ENCODE peak calls at places on chromosomes 6 and 20, in seven cellular contexts. One of them, this sample, is unnamed.

GRCh38 chr6:156262014-156262413 is 515.2 kb upstream of the ARID1B start:
- DNase-seq in pancreas: no peak
- DNase-seq in esophagus muscularis mucosa: no peak
- DNase-seq in lower lobe of right lung: no peak
- DNase-seq in A549: no peak
- DNase-seq in GM06990: no peak
- DNase-seq in epithelial cell of esophagus: no peak
- DNase-seq in this sample: no peak

GRCh38 chr6:31161216-31162126 is 3.1 kb downstream of the TCF19 start:
- DNase-seq in pancreas: peak
- DNase-seq in esophagus muscularis mucosa: no peak
- DNase-seq in lower lobe of right lung: no peak
- DNase-seq in A549: no peak
- DNase-seq in GM06990: no peak
- DNase-seq in epithelial cell of esophagus: no peak
- DNase-seq in this sample: no peak

GRCh38 chr6:42694586-42694985 is 27.8 kb downstream of the PRPH2 start:
- DNase-seq in pancreas: no peak
- DNase-seq in esophagus muscularis mucosa: no peak
- DNase-seq in lower lobe of right lung: no peak
- DNase-seq in A549: no peak
- DNase-seq in GM06990: no peak
- DNase-seq in epithelial cell of esophagus: peak
- DNase-seq in this sample: peak

GRCh38 chr6:73234732-73235131 is 9.4 kb upstream of the KHDC1L start:
- DNase-seq in pancreas: no peak
- DNase-seq in esophagus muscularis mucosa: no peak
- DNase-seq in lower lobe of right lung: no peak
- DNase-seq in A549: peak
- DNase-seq in GM06990: no peak
- DNase-seq in epithelial cell of esophagus: peak
- DNase-seq in this sample: peak

GRCh38 chr6:35808688-35809087 is 3.5 kb downstream of the LHFPL5 start:
- DNase-seq in pancreas: no peak
- DNase-seq in esophagus muscularis mucosa: no peak
- DNase-seq in lower lobe of right lung: no peak
- DNase-seq in A549: no peak
- DNase-seq in GM06990: no peak
- DNase-seq in epithelial cell of esophagus: peak
- DNase-seq in this sample: no peak

GRCh38 chr20:25272223-25273000 is 24.5 kb downstream of the PYGB start:
- DNase-seq in pancreas: peak
- DNase-seq in esophagus muscularis mucosa: no peak
- DNase-seq in lower lobe of right lung: peak
- DNase-seq in A549: no peak
- DNase-seq in GM06990: no peak
- DNase-seq in epithelial cell of esophagus: no peak
- DNase-seq in this sample: peak

GRCh38 chr6:33249732-33250625 is 21.7 kb downstream of the VPS52 start:
- DNase-seq in pancreas: peak
- DNase-seq in esophagus muscularis mucosa: no peak
- DNase-seq in lower lobe of right lung: no peak
- DNase-seq in A549: no peak
- DNase-seq in GM06990: no peak
- DNase-seq in epithelial cell of esophagus: peak
- DNase-seq in this sample: peak

GRCh38 chr20:1500496-1500895 is 9.3 kb upstream of the SIRPB2 start:
- DNase-seq in pancreas: no peak
- DNase-seq in esophagus muscularis mucosa: no peak
- DNase-seq in lower lobe of right lung: no peak
- DNase-seq in A549: no peak
- DNase-seq in GM06990: no peak
- DNase-seq in epithelial cell of esophagus: peak
- DNase-seq in this sample: no peak

GRCh38 chr6:84816196-84816745 is 51.9 kb upstream of the TBX18 start:
- DNase-seq in pancreas: no peak
- DNase-seq in esophagus muscularis mucosa: no peak
- DNase-seq in lower lobe of right lung: no peak
- DNase-seq in A549: no peak
- DNase-seq in GM06990: no peak
- DNase-seq in epithelial cell of esophagus: no peak
- DNase-seq in this sample: peak

GRCh38 chr6:39806277-39806676 is 14.1 kb downstream of the DAAM2 start:
- DNase-seq in pancreas: no peak
- DNase-seq in esophagus muscularis mucosa: no peak
- DNase-seq in lower lobe of right lung: no peak
- DNase-seq in A549: no peak
- DNase-seq in GM06990: no peak
- DNase-seq in epithelial cell of esophagus: no peak
- DNase-seq in this sample: peak

GRCh38 chr6:138461647-138462046 is 37.6 kb downstream of the NHSL1 start:
- DNase-seq in pancreas: no peak
- DNase-seq in esophagus muscularis mucosa: no peak
- DNase-seq in lower lobe of right lung: no peak
- DNase-seq in A549: no peak
- DNase-seq in GM06990: no peak
- DNase-seq in epithelial cell of esophagus: no peak
- DNase-seq in this sample: no peak

GRCh38 chr6:138454976-138455706 is 44.2 kb downstream of the NHSL1 start:
- DNase-seq in pancreas: no peak
- DNase-seq in esophagus muscularis mucosa: no peak
- DNase-seq in lower lobe of right lung: peak
- DNase-seq in A549: peak
- DNase-seq in GM06990: peak
- DNase-seq in epithelial cell of esophagus: peak
- DNase-seq in this sample: peak

GRCh38 chr6:138455746-138456392 is 43.4 kb downstream of the NHSL1 start:
- DNase-seq in pancreas: no peak
- DNase-seq in esophagus muscularis mucosa: no peak
- DNase-seq in lower lobe of right lung: no peak
- DNase-seq in A549: no peak
- DNase-seq in GM06990: peak
- DNase-seq in epithelial cell of esophagus: peak
- DNase-seq in this sample: peak

GRCh38 chr6:138451043-138451442 is 47.0 kb downstream of the HEBP2 start:
- DNase-seq in pancreas: no peak
- DNase-seq in esophagus muscularis mucosa: no peak
- DNase-seq in lower lobe of right lung: no peak
- DNase-seq in A549: no peak
- DNase-seq in GM06990: no peak
- DNase-seq in epithelial cell of esophagus: no peak
- DNase-seq in this sample: no peak

DNA sequence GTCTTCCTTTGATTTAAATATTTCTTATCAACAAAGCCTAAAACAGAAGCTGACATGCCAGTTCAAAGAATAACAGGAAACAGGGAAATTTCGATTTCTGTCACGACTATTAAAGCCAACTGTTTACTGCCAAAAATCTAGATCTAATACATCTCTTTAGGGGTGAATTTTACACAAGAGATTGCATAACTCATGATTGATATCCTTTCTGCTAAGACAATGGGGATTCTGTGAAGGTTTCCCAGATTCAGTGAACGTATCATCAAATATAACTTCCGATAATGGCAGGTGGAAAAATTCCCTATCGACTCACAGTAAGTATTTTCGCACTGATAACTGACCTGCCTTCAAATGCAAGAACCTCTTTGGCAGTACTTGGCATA is 42.9 kb downstream of the NHSL1 start:
- DNase-seq in pancreas: no peak
- DNase-seq in esophagus muscularis mucosa: no peak
- DNase-seq in lower lobe of right lung: no peak
- DNase-seq in A549: no peak
- DNase-seq in GM06990: no peak
- DNase-seq in epithelial cell of esophagus: no peak
- DNase-seq in this sample: no peak
- H3K4me3 ChIP-seq in pancreas: no peak
- H3K4me3 ChIP-seq in esophagus muscularis mucosa: no peak
- H3K4me3 ChIP-seq in lower lobe of right lung: no peak
- H3K4me3 ChIP-seq in A549: no peak
- H3K4me3 ChIP-seq in GM06990: no peak
- H3K4me3 ChIP-seq in epithelial cell of esophagus: no peak
- H3K4me3 ChIP-seq in this sample: no peak

DNA sequence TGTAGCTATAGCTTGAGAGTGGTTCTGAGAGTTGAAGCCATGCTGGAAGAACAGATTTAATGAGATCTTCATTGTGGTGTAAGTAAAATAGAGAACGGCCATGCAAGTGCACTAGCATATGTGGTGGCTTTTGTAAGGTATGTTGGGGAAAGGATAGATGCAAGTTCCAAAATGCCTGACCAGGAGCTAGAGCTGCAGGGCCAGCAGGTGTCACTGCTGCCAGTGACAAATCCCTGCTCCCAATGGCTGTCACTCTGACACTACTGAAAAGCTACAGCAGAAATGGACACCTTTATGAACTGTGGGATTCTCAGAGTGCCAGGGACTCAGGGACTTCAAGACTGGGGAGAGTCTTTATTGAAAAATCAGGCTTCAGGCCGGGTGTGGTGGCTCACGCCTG is 23.1 kb upstream of the VIP start:
- DNase-seq in pancreas: no peak
- DNase-seq in esophagus muscularis mucosa: no peak
- DNase-seq in lower lobe of right lung: no peak
- DNase-seq in A549: no peak
- DNase-seq in GM06990: no peak
- DNase-seq in epithelial cell of esophagus: no peak
- DNase-seq in this sample: no peak
- TF ChIP-seq CTCF in pancreas: no peak
- TF ChIP-seq CTCF in esophagus muscularis mucosa: no peak
- TF ChIP-seq CTCF in lower lobe of right lung: no peak
- TF ChIP-seq CTCF in A549: no peak
- TF ChIP-seq CTCF in GM06990: no peak
- TF ChIP-seq CTCF in epithelial cell of esophagus: peak
- TF ChIP-seq CTCF in this sample: no peak

GRCh38 chr6:52557389-52558265 is 19.2 kb downstream of the TRAM2 start:
- DNase-seq in pancreas: no peak
- DNase-seq in esophagus muscularis mucosa: no peak
- DNase-seq in lower lobe of right lung: no peak
- DNase-seq in A549: no peak
- DNase-seq in GM06990: no peak
- DNase-seq in epithelial cell of esophagus: no peak
- DNase-seq in this sample: no peak
- H3K4me3 ChIP-seq in pancreas: no peak
- H3K4me3 ChIP-seq in esophagus muscularis mucosa: no peak
- H3K4me3 ChIP-seq in lower lobe of right lung: no peak
- H3K4me3 ChIP-seq in A549: no peak
- H3K4me3 ChIP-seq in GM06990: no peak
- H3K4me3 ChIP-seq in epithelial cell of esophagus: no peak
- H3K4me3 ChIP-seq in this sample: no peak

DNA sequence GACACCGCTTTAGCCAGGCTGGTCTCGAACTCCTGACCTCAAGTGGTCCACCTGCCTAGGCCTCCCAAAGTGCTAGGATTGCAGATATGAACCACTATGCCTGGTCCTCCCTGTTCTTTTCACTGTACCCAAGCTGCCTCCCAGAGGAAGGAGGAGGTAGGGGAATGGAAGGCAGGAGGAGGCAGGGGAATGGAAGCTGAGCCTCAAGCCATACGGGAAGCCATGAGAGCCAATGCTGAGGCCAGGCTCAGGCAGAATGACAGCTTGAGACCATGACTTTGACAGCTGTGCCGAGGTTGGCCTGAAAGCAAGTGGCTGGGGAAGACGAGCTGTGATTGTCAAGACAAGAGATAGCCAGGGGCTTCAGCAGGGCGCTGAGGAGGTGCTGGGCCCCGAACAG is 13.6 kb upstream of the ZNF335 start:
- DNase-seq in pancreas: no peak
- DNase-seq in esophagus muscularis mucosa: no peak
- DNase-seq in lower lobe of right lung: peak
- DNase-seq in A549: no peak
- DNase-seq in GM06990: no peak
- DNase-seq in epithelial cell of esophagus: peak
- DNase-seq in this sample: peak
- TF ChIP-seq CTCF in pancreas: no peak
- TF ChIP-seq CTCF in esophagus muscularis mucosa: no peak
- TF ChIP-seq CTCF in lower lobe of right lung: no peak
- TF ChIP-seq CTCF in A549: no peak
- TF ChIP-seq CTCF in GM06990: no peak
- TF ChIP-seq CTCF in epithelial cell of esophagus: peak
- TF ChIP-seq CTCF in this sample: peak

GRCh38 chr6:161251345-161251744 is 22.5 kb downstream of the AGPAT4 start:
- DNase-seq in pancreas: no peak
- DNase-seq in esophagus muscularis mucosa: no peak
- DNase-seq in lower lobe of right lung: no peak
- DNase-seq in A549: no peak
- DNase-seq in GM06990: no peak
- DNase-seq in epithelial cell of esophagus: no peak
- DNase-seq in this sample: no peak
- H3K4me3 ChIP-seq in pancreas: no peak
- H3K4me3 ChIP-seq in esophagus muscularis mucosa: no peak
- H3K4me3 ChIP-seq in lower lobe of right lung: no peak
- H3K4me3 ChIP-seq in A549: no peak
- H3K4me3 ChIP-seq in GM06990: no peak
- H3K4me3 ChIP-seq in epithelial cell of esophagus: no peak
- H3K4me3 ChIP-seq in this sample: no peak

GRCh38 chr20:39216195-39216594 is 254.1 kb downstream of the DHX35 start:
- DNase-seq in pancreas: no peak
- DNase-seq in esophagus muscularis mucosa: no peak
- DNase-seq in lower lobe of right lung: no peak
- DNase-seq in A549: no peak
- DNase-seq in GM06990: no peak
- DNase-seq in epithelial cell of esophagus: no peak
- DNase-seq in this sample: no peak
- TF ChIP-seq CTCF in pancreas: no peak
- TF ChIP-seq CTCF in esophagus muscularis mucosa: no peak
- TF ChIP-seq CTCF in lower lobe of right lung: no peak
- TF ChIP-seq CTCF in A549: no peak
- TF ChIP-seq CTCF in GM06990: no peak
- TF ChIP-seq CTCF in epithelial cell of esophagus: no peak
- TF ChIP-seq CTCF in this sample: no peak

GRCh38 chr6:56851104-56851503 is 103.8 kb upstream of the BEND6 start:
- DNase-seq in pancreas: no peak
- DNase-seq in esophagus muscularis mucosa: no peak
- DNase-seq in lower lobe of right lung: no peak
- DNase-seq in A549: no peak
- DNase-seq in GM06990: peak
- DNase-seq in epithelial cell of esophagus: peak
- DNase-seq in this sample: peak
- H3K4me3 ChIP-seq in pancreas: peak
- H3K4me3 ChIP-seq in esophagus muscularis mucosa: peak
- H3K4me3 ChIP-seq in lower lobe of right lung: peak
- H3K4me3 ChIP-seq in A549: no peak
- H3K4me3 ChIP-seq in GM06990: peak
- H3K4me3 ChIP-seq in epithelial cell of esophagus: peak
- H3K4me3 ChIP-seq in this sample: peak

GRCh38 chr6:82740066-82740465 is 325.6 kb downstream of the UBE3D start:
- DNase-seq in pancreas: no peak
- DNase-seq in esophagus muscularis mucosa: no peak
- DNase-seq in lower lobe of right lung: no peak
- DNase-seq in A549: no peak
- DNase-seq in GM06990: no peak
- DNase-seq in epithelial cell of esophagus: no peak
- DNase-seq in this sample: no peak

GRCh38 chr6:82737965-82738364 is 327.7 kb downstream of the UBE3D start:
- DNase-seq in pancreas: no peak
- DNase-seq in esophagus muscularis mucosa: no peak
- DNase-seq in lower lobe of right lung: no peak
- DNase-seq in A549: no peak
- DNase-seq in GM06990: no peak
- DNase-seq in epithelial cell of esophagus: no peak
- DNase-seq in this sample: no peak

GRCh38 chr6:82741325-82741995 is 324.2 kb downstream of the UBE3D start:
- DNase-seq in pancreas: no peak
- DNase-seq in esophagus muscularis mucosa: no peak
- DNase-seq in lower lobe of right lung: no peak
- DNase-seq in A549: no peak
- DNase-seq in GM06990: no peak
- DNase-seq in epithelial cell of esophagus: no peak
- DNase-seq in this sample: no peak

GRCh38 chr6:82738773-82739172 is 326.9 kb downstream of the UBE3D start:
- DNase-seq in pancreas: no peak
- DNase-seq in esophagus muscularis mucosa: no peak
- DNase-seq in lower lobe of right lung: no peak
- DNase-seq in A549: no peak
- DNase-seq in GM06990: no peak
- DNase-seq in epithelial cell of esophagus: no peak
- DNase-seq in this sample: no peak

GRCh38 chr6:82739266-82739665 is 326.4 kb downstream of the UBE3D start:
- DNase-seq in pancreas: no peak
- DNase-seq in esophagus muscularis mucosa: no peak
- DNase-seq in lower lobe of right lung: no peak
- DNase-seq in A549: no peak
- DNase-seq in GM06990: no peak
- DNase-seq in epithelial cell of esophagus: no peak
- DNase-seq in this sample: no peak
- TF ChIP-seq CTCF in pancreas: no peak
- TF ChIP-seq CTCF in esophagus muscularis mucosa: no peak
- TF ChIP-seq CTCF in lower lobe of right lung: no peak
- TF ChIP-seq CTCF in A549: no peak
- TF ChIP-seq CTCF in GM06990: no peak
- TF ChIP-seq CTCF in epithelial cell of esophagus: no peak
- TF ChIP-seq CTCF in this sample: no peak

This sample was measured in choroid plexus epithelial cell.